ENCODE peak calls at places on chromosomes 7 and 10, in seven cellular contexts. One of them, this sample, is unnamed.

GRCh38 chr7:44460325-44460724 is 30.1 kb downstream of the NUDCD3 start:
- DNase-seq in HCT116: no peak
- DNase-seq in H1: no peak
- DNase-seq in GM12878: peak; percentile 93
- DNase-seq in SK-N-SH: no peak
- DNase-seq in HepG2: no peak
- DNase-seq in K562: no peak
- DNase-seq in this sample: no peak

GRCh38 chr7:128883622-128884549 is 21.2 kb downstream of the ATP6V1F start:
- DNase-seq in SK-N-SH: peak; percentile 96
- DNase-seq in H1: peak; percentile 99
- DNase-seq in K562: peak; percentile 97
- DNase-seq in HepG2: peak; percentile 44
- DNase-seq in HCT116: peak; percentile 58
- DNase-seq in GM12878: peak; percentile 48
- DNase-seq in this sample: peak; percentile 74

GRCh38 chr7:17234398-17235021 is 63.9 kb upstream of the AHR start:
- DNase-seq in K562: peak; percentile 17
- DNase-seq in HepG2: peak; percentile 32
- DNase-seq in HCT116: peak; percentile 77
- DNase-seq in GM12878: peak; percentile 74
- DNase-seq in SK-N-SH: no peak
- DNase-seq in H1: no peak
- DNase-seq in this sample: no peak

GRCh38 chr7:46522354-46522906 is 601.4 kb upstream of the IGFBP3 start:
- DNase-seq in HepG2: no peak
- DNase-seq in K562: no peak
- DNase-seq in GM12878: no peak
- DNase-seq in HCT116: no peak
- DNase-seq in H1: no peak
- DNase-seq in SK-N-SH: no peak
- DNase-seq in this sample: no peak

GRCh38 chr7:29424984-29425309 is 138.7 kb upstream of the PRR15 start:
- DNase-seq in HepG2: no peak
- DNase-seq in K562: no peak
- DNase-seq in HCT116: no peak
- DNase-seq in GM12878: no peak
- DNase-seq in H1: no peak
- DNase-seq in SK-N-SH: no peak
- DNase-seq in this sample: no peak

GRCh38 chr7:47392241-47392759 is 189.6 kb downstream of the TNS3 start:
- DNase-seq in H1: no peak
- DNase-seq in HepG2: no peak
- DNase-seq in K562: peak; percentile 41
- DNase-seq in SK-N-SH: no peak
- DNase-seq in GM12878: no peak
- DNase-seq in HCT116: no peak
- DNase-seq in this sample: no peak

GRCh38 chr7:70553364-70553763 is 578.6 kb upstream of the GALNT17 start:
- DNase-seq in K562: no peak
- DNase-seq in GM12878: no peak
- DNase-seq in HepG2: no peak
- DNase-seq in SK-N-SH: no peak
- DNase-seq in H1: no peak
- DNase-seq in HCT116: no peak
- DNase-seq in this sample: no peak

GRCh38 chr10:15360566-15360965 is 10.5 kb downstream of the FAM171A1 start:
- DNase-seq in HCT116: no peak
- DNase-seq in K562: no peak
- DNase-seq in H1: no peak
- DNase-seq in HepG2: no peak
- DNase-seq in SK-N-SH: no peak
- DNase-seq in GM12878: no peak
- DNase-seq in this sample: no peak

GRCh38 chr7:155470686-155471638 is 13.0 kb downstream of the EN2 start:
- DNase-seq in HepG2: no peak
- DNase-seq in H1: peak; percentile 47
- DNase-seq in SK-N-SH: peak; percentile 26
- DNase-seq in K562: no peak
- DNase-seq in GM12878: no peak
- DNase-seq in HCT116: no peak
- DNase-seq in this sample: no peak

GRCh38 chr7:100965051-100965722 is 4.2 kb upstream of the MUC12 start:
- DNase-seq in K562: peak; percentile 58
- DNase-seq in HCT116: no peak
- DNase-seq in GM12878: no peak
- DNase-seq in SK-N-SH: peak; percentile 41
- DNase-seq in HepG2: no peak
- DNase-seq in H1: peak; percentile 75
- DNase-seq in this sample: no peak

GRCh38 chr7:50416509-50417299 is 33.4 kb downstream of the FIGNL1 start:
- DNase-seq in SK-N-SH: no peak
- DNase-seq in K562: no peak
- DNase-seq in H1: no peak
- DNase-seq in HCT116: no peak
- DNase-seq in HepG2: no peak
- DNase-seq in GM12878: peak; percentile 67
- DNase-seq in this sample: no peak

GRCh38 chr10:69941730-69942129 is 110.9 kb upstream of the MACROH2A2 start:
- DNase-seq in HCT116: no peak
- DNase-seq in HepG2: no peak
- DNase-seq in H1: no peak
- DNase-seq in K562: no peak
- DNase-seq in SK-N-SH: no peak
- DNase-seq in GM12878: no peak
- DNase-seq in this sample: no peak

GRCh38 chr10:452512-453504 is 236.7 kb downstream of the DIP2C start:
- DNase-seq in GM12878: no peak
- DNase-seq in HepG2: no peak
- DNase-seq in HCT116: no peak
- DNase-seq in K562: no peak
- DNase-seq in H1: no peak
- DNase-seq in SK-N-SH: peak; percentile 69
- DNase-seq in this sample: no peak

GRCh38 chr7:121261207-121261884 is 67.5 kb upstream of the WNT16 start:
- DNase-seq in SK-N-SH: no peak
- DNase-seq in HepG2: no peak
- DNase-seq in GM12878: no peak
- DNase-seq in HCT116: no peak
- DNase-seq in H1: no peak
- DNase-seq in K562: no peak
- DNase-seq in this sample: no peak

GRCh38 chr7:82469207-82469606 is 25.6 kb upstream of the CACNA2D1 start:
- DNase-seq in H1: no peak
- DNase-seq in HCT116: no peak
- DNase-seq in GM12878: no peak
- DNase-seq in SK-N-SH: no peak
- DNase-seq in K562: no peak
- DNase-seq in HepG2: no peak
- DNase-seq in this sample: no peak

GRCh38 chr7:64878684-64879083 is 24.4 kb upstream of the ZNF273 start:
- DNase-seq in SK-N-SH: peak; percentile 11
- DNase-seq in GM12878: no peak
- DNase-seq in K562: no peak
- DNase-seq in H1: no peak
- DNase-seq in HepG2: no peak
- DNase-seq in HCT116: no peak
- DNase-seq in this sample: peak; percentile 6

GRCh38 chr7:44116087-44116788 is 7.1 kb downstream of the POLD2 start:
- DNase-seq in HCT116: no peak
- DNase-seq in H1: no peak
- DNase-seq in GM12878: no peak
- DNase-seq in SK-N-SH: peak; percentile 41
- DNase-seq in K562: no peak
- DNase-seq in HepG2: no peak
- DNase-seq in this sample: no peak

GRCh38 chr10:86536294-86536861 is 14.8 kb upstream of the WAPL start:
- DNase-seq in HepG2: no peak
- DNase-seq in GM12878: no peak
- DNase-seq in H1: peak; percentile 76
- DNase-seq in SK-N-SH: no peak
- DNase-seq in HCT116: no peak
- DNase-seq in K562: no peak
- DNase-seq in this sample: no peak

GRCh38 chr7:69630292-69630691 is 32.0 kb downstream of the AUTS2 start:
- DNase-seq in HCT116: no peak
- DNase-seq in SK-N-SH: no peak
- DNase-seq in GM12878: no peak
- DNase-seq in HepG2: no peak
- DNase-seq in H1: no peak
- DNase-seq in K562: no peak
- DNase-seq in this sample: no peak

GRCh38 chr10:97926055-97926454 is 76.4 kb downstream of the GOLGA7B start:
- DNase-seq in HepG2: no peak
- DNase-seq in GM12878: no peak
- DNase-seq in HCT116: no peak
- DNase-seq in K562: no peak
- DNase-seq in H1: no peak
- DNase-seq in SK-N-SH: no peak
- DNase-seq in this sample: no peak
- TF ChIP-seq JUND in HepG2: no peak
- TF ChIP-seq JUND in GM12878: no peak
- TF ChIP-seq JUND in HCT116: no peak
- TF ChIP-seq JUND in K562: no peak
- TF ChIP-seq JUND in H1: no peak
- TF ChIP-seq JUND in SK-N-SH: no peak
- TF ChIP-seq JUND in this sample: no peak

GRCh38 chr10:132110091-132110490 is 44.3 kb downstream of the JAKMIP3 start:
- DNase-seq in H1: peak; percentile 39
- DNase-seq in HCT116: no peak
- DNase-seq in HepG2: no peak
- DNase-seq in K562: no peak
- DNase-seq in SK-N-SH: no peak
- DNase-seq in GM12878: no peak
- DNase-seq in this sample: no peak
- TF ChIP-seq JUND in H1: no peak
- TF ChIP-seq JUND in HCT116: no peak
- TF ChIP-seq JUND in HepG2: no peak
- TF ChIP-seq JUND in K562: no peak
- TF ChIP-seq JUND in SK-N-SH: no peak
- TF ChIP-seq JUND in GM12878: no peak
- TF ChIP-seq JUND in this sample: no peak

GRCh38 chr10:20313665-20314064 is 497.4 kb downstream of the PLXDC2 start:
- DNase-seq in K562: no peak
- DNase-seq in H1: no peak
- DNase-seq in HCT116: no peak
- DNase-seq in SK-N-SH: no peak
- DNase-seq in GM12878: no peak
- DNase-seq in HepG2: no peak
- DNase-seq in this sample: no peak
- TF ChIP-seq JUND in K562: no peak
- TF ChIP-seq JUND in H1: no peak
- TF ChIP-seq JUND in HCT116: no peak
- TF ChIP-seq JUND in SK-N-SH: no peak
- TF ChIP-seq JUND in GM12878: no peak
- TF ChIP-seq JUND in HepG2: no peak
- TF ChIP-seq JUND in this sample: no peak

GRCh38 chr10:103528551-103528950 is 35.0 kb downstream of the NEURL1 start:
- DNase-seq in SK-N-SH: no peak
- DNase-seq in GM12878: no peak
- DNase-seq in K562: no peak
- DNase-seq in H1: no peak
- DNase-seq in HCT116: no peak
- DNase-seq in HepG2: no peak
- DNase-seq in this sample: no peak
- TF ChIP-seq JUND in SK-N-SH: no peak
- TF ChIP-seq JUND in GM12878: no peak
- TF ChIP-seq JUND in K562: no peak
- TF ChIP-seq JUND in H1: no peak
- TF ChIP-seq JUND in HCT116: no peak
- TF ChIP-seq JUND in HepG2: no peak
- TF ChIP-seq JUND in this sample: no peak

GRCh38 chr7:119028736-119029135 is 804.2 kb downstream of the ANKRD7 start:
- DNase-seq in H1: no peak
- DNase-seq in HepG2: no peak
- DNase-seq in GM12878: no peak
- DNase-seq in SK-N-SH: no peak
- DNase-seq in HCT116: no peak
- DNase-seq in K562: no peak
- DNase-seq in this sample: no peak
- TF ChIP-seq JUND in H1: no peak
- TF ChIP-seq JUND in HepG2: no peak
- TF ChIP-seq JUND in GM12878: no peak
- TF ChIP-seq JUND in SK-N-SH: no peak
- TF ChIP-seq JUND in HCT116: no peak
- TF ChIP-seq JUND in K562: no peak
- TF ChIP-seq JUND in this sample: no peak

DNA sequence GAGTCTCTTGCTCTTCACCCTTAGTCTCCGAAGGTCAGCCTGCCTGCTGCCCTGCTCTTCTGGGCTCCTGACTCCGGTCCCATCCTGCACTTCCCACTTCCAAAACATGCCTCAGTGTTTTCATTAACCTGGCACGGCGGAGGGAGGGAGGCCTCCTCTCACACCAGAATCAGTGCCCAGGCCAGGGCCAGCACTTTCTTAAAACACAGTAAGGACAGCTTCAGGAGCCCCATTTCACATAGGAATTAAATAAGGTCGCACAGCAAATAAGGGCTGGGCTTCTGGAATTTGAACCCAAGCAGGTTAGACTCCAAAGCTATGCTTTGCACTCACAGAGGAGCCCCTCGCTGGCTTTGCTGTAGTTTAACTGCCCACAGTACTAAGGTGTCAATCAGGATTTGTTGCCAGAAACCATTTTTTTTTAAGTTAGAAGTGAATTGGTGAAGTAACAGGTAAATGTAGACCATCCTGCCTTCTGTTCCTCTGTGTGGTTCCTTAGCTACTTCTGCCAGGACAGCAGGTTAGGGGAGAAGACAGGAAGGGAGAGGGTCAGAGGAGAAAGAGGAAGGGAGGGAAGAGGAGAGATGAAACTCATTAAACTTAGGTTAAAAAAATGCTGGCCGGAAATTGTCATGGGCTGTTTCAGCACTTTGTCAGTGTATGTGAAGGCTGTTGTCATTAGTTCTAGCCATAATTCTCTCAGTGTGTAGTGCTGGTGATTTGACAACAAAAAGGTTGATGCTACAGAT is 1.1 kb downstream of the RASSF4 start:
- DNase-seq in SK-N-SH: no peak
- DNase-seq in K562: no peak
- DNase-seq in HCT116: no peak
- DNase-seq in H1: peak; percentile 38
- DNase-seq in GM12878: no peak
- DNase-seq in HepG2: peak; percentile 52
- DNase-seq in this sample: no peak
- TF ChIP-seq JUND in SK-N-SH: no peak
- TF ChIP-seq JUND in K562: no peak
- TF ChIP-seq JUND in HCT116: no peak
- TF ChIP-seq JUND in H1: no peak
- TF ChIP-seq JUND in GM12878: no peak
- TF ChIP-seq JUND in HepG2: no peak
- TF ChIP-seq JUND in this sample: no peak

This sample was measured in T47D.